ENCODE peak calls at places on chromosomes 2 and 18, in four cellular contexts. O, C, N and D are unnamed samples.

GRCh38 chr2:147910990-147911473 is 66.2 kb downstream of the ACVR2A start:
- DNase-seq in N (peak), O (peak), C (peak), D (no peak)

GRCh38 chr2:173755798-173756197 is 209.4 kb downstream of the SP3 start:
- DNase-seq in N (no peak), O (no peak), C (no peak), D (no peak)

GRCh38 chr2:190343170-190343499 is 254 bp upstream of the INPP1 start:
- DNase-seq in N (no peak), C (no peak), O (no peak), D (no peak)

GRCh38 chr18:48590678-48591077 is 51.8 kb downstream of the CTIF start:
- DNase-seq in O (no peak), N (no peak), C (no peak), D (no peak)

GRCh38 chr18:79882522-79883241 is 68.8 kb downstream of the SLC66A2 start:
- DNase-seq in C (no peak), N (no peak), O (no peak), D (peak)

GRCh38 chr2:150517951-150518680 is 30.6 kb upstream of the RND3 start:
- DNase-seq in N (no peak), O (no peak), C (no peak), D (no peak)

GRCh38 chr2:235116885-235117492 is 165.2 kb downstream of the SH3BP4 start:
- DNase-seq in O (no peak), N (no peak), C (no peak), D (no peak)

GRCh38 chr2:161913865-161914264 is 160.2 kb downstream of the DPP4 start:
- DNase-seq in C (no peak), N (no peak), O (no peak), D (no peak)

GRCh38 chr2:121155502-121156056 is 129.4 kb downstream of the TFCP2L1 start:
- DNase-seq in O (no peak), N (no peak), C (peak), D (no peak)

GRCh38 chr2:99656938-99657337 is 167.1 kb upstream of the REV1 start:
- DNase-seq in C (no peak), N (no peak), O (no peak), D (peak)

GRCh38 chr18:31973929-31974546 is 31.1 kb upstream of the TRAPPC8 start:
- DNase-seq in C (no peak), O (no peak), N (no peak), D (no peak)

GRCh38 chr2:204678031-204678430 is 132.8 kb downstream of the PARD3B start:
- DNase-seq in O (no peak), N (no peak), C (no peak), D (no peak)

GRCh38 chr2:70003093-70003830 is 41.8 kb upstream of the ASPRV1 start:
- DNase-seq in N (no peak), O (no peak), C (no peak), D (peak)

GRCh38 chr2:120293991-120294329 is 41.3 kb downstream of the RALB start:
- DNase-seq in N (peak), C (no peak), O (no peak), D (no peak)

GRCh38 chr2:67666386-67667053 is 269.4 kb downstream of the ETAA1 start:
- DNase-seq in O (no peak), C (no peak), N (no peak), D (no peak)

GRCh38 chr2:111715987-111716900 is 167.7 kb downstream of the ANAPC1 start:
- DNase-seq in C (no peak), N (no peak), O (no peak), D (no peak)

GRCh38 chr2:85409719-85410583 is at the start of gene CAPG:
- DNase-seq in O (no peak), N (no peak), C (peak), D (no peak)

GRCh38 chr2:226618544-226618874 is 181.1 kb downstream of the IRS1 start:
- DNase-seq in N (no peak), O (no peak), C (no peak), D (no peak)

GRCh38 chr2:210421916-210422315 is 54.6 kb downstream of the LANCL1 start:
- DNase-seq in C (no peak), N (no peak), O (no peak), D (no peak)

GRCh38 chr18:43122955-43123354 is 7.5 kb upstream of the RIT2 start:
- DNase-seq in N (no peak), C (no peak), O (no peak), D (no peak)

GRCh38 chr2:127389778-127390435 is 2.1 kb upstream of the MAP3K2 start:
- DNase-seq in C (no peak), O (no peak), N (no peak), D (peak)

GRCh38 chr18:76252880-76253279 is 242.2 kb downstream of the ZNF516 start:
- DNase-seq in N (no peak), C (no peak), O (no peak), D (no peak)

GRCh38 chr2:162821176-162821575 is 17.4 kb downstream of the KCNH7 start:
- DNase-seq in C (no peak), O (no peak), N (no peak), D (no peak)

GRCh38 chr2:75475049-75475448 is 85.7 kb downstream of the EVA1A start:
- DNase-seq in N (no peak), C (no peak), O (no peak), D (no peak)

GRCh38 chr2:159684796-159685195 is 27.5 kb upstream of the MARCHF7 start:
- DNase-seq in N (no peak), O (no peak), C (no peak), D (no peak)

GRCh38 chr18:41744664-41745063 is 210.4 kb upstream of the PIK3C3 start:
- DNase-seq in C (no peak), N (no peak), O (no peak), D (no peak)

GRCh38 chr18:35905436-35905835 is 67.0 kb upstream of the RMP24 start:
- DNase-seq in N (no peak), C (peak), O (no peak), D (peak)

GRCh38 chr18:67730884-67731283 is 214.4 kb upstream of the DSEL start:
- DNase-seq in N (no peak), O (no peak), C (no peak), D (no peak)

GRCh38 chr2:204890680-204891079 is 345.4 kb downstream of the PARD3B start:
- DNase-seq in N (no peak), C (no peak), O (no peak), D (no peak)

GRCh38 chr2:148716378-148716777 is 71.8 kb downstream of the EPC2 start:
- DNase-seq in N (no peak), O (no peak), C (no peak), D (no peak)

GRCh38 chr18:57918601-57919000 is 115.5 kb upstream of the ATP8B1 start:
- DNase-seq in O (no peak), C (no peak), N (no peak), D (no peak)

GRCh38 chr2:241514545-241514944 is 6.2 kb upstream of the STK25 start:
- DNase-seq in O (no peak), C (no peak), N (no peak), D (no peak)

GRCh38 chr2:236848467-236848866 is 237.2 kb upstream of the COPS8 start:
- DNase-seq in O (no peak), N (no peak), C (no peak), D (no peak)

GRCh38 chr2:226581004-226581403 is 218.6 kb downstream of the IRS1 start:
- DNase-seq in C (no peak), N (no peak), O (no peak), D (no peak)

GRCh38 chr18:23138470-23138869 is 3.2 kb downstream of the CABLES1 start:
- DNase-seq in C (peak), O (no peak), N (peak), D (no peak)

GRCh38 chr18:32040936-32041335 is 22.3 kb downstream of the RNF125 start:
- DNase-seq in N (no peak), C (no peak), O (no peak), D (no peak)

GRCh38 chr2:206260427-206261012 is 13.9 kb upstream of the ZDBF2 start:
- DNase-seq in N (no peak), O (no peak), C (no peak), D (no peak)

GRCh38 chr2:61470965-61471904 is at the start of gene USP34:
- DNase-seq in N (peak), C (peak), O (peak), D (peak)

DNA sequence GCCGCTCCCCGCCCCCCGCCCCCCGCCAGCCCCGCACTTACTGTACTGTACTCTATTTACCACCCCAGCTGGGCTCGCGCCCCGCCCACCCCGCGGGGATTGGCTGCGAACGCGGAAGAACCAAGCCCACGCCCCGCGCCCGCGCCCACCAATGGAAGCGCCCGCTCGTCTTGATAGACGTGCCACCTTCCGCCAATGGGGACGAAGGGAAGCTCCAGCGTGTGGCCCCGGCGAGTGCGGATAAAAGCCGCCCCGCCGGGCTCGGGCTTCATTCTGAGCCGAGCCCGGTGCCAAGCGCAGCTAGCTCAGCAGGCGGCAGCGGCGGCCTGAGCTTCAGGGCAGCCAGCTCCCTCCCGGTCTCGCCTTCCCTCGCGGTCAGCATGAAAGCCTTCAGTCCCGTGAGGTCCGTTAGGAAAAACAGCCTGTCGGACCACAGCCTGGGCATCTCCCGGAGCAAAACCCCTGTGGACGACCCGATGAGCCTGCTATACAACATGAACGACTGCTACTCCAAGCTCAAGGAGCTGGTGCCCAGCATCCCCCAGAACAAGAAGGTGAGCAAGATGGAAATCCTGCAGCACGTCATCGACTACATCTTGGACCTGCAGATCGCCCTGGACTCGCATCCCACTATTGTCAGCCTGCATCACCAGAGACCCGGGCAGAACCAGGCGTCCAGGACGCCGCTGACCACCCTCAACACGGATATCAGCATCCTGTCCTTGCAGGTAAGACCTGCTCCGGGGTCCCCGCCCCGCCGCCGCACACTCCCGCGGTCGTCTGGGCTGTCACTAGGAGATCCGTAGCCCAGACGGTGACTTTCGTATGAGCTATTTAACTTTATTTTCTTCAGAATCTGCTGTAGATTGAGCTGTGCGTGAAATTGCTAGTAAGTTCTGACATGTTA is at the start of gene ID2:
- DNase-seq in N (peak), C (peak), O (peak), D (peak)
- TF ChIP-seq CTCF in N (no peak), C (no peak), O (no peak), D (no peak)

GRCh38 chr2:10750610-10751009 is 29.2 kb downstream of the ATP6V1C2 start:
- DNase-seq in C (no peak), O (no peak), N (no peak), D (no peak)
- TF ChIP-seq CTCF in C (no peak), O (no peak), N (no peak), D (no peak)

GRCh38 chr2:188291617-188292445 is at the start of gene GULP1:
- DNase-seq in C (peak), N (peak), O (peak), D (peak)
- TF ChIP-seq CTCF in C (no peak), N (peak), O (peak), D (peak)

GRCh38 chr18:26471027-26471426 is 77.3 kb downstream of the KCTD1 start:
- DNase-seq in O (no peak), N (no peak), C (no peak), D (peak)

GRCh38 chr18:26470011-26470637 is 78.2 kb downstream of the KCTD1 start:
- DNase-seq in C (no peak), N (no peak), O (no peak), D (no peak)

GRCh38 chr18:26471826-26472225 is 76.5 kb downstream of the KCTD1 start:
- DNase-seq in C (no peak), O (no peak), N (no peak), D (no peak)

GRCh38 chr18:26466026-26466425 is 82.3 kb downstream of the KCTD1 start:
- DNase-seq in O (no peak), N (no peak), C (no peak), D (no peak)

GRCh38 chr18:26468931-26469340 is 79.4 kb downstream of the KCTD1 start:
- DNase-seq in O (peak), N (no peak), C (no peak), D (no peak)
- TF ChIP-seq CTCF in O (peak), N (peak), C (no peak), D (peak)

GRCh38 chr2:232293191-232293590 is 85.4 kb upstream of the ALPP start:
- DNase-seq in N (no peak), O (no peak), C (no peak), D (no peak)

GRCh38 chr2:232288489-232288888 is 90.1 kb upstream of the ALPP start:
- DNase-seq in N (no peak), O (no peak), C (no peak), D (no peak)

GRCh38 chr2:232291343-232291742 is 87.2 kb upstream of the ALPP start:
- DNase-seq in N (no peak), O (no peak), C (no peak), D (no peak)

GRCh38 chr2:232295971-232296370 is 82.6 kb upstream of the ALPP start:
- DNase-seq in O (no peak), C (no peak), N (no peak), D (no peak)

DNA sequence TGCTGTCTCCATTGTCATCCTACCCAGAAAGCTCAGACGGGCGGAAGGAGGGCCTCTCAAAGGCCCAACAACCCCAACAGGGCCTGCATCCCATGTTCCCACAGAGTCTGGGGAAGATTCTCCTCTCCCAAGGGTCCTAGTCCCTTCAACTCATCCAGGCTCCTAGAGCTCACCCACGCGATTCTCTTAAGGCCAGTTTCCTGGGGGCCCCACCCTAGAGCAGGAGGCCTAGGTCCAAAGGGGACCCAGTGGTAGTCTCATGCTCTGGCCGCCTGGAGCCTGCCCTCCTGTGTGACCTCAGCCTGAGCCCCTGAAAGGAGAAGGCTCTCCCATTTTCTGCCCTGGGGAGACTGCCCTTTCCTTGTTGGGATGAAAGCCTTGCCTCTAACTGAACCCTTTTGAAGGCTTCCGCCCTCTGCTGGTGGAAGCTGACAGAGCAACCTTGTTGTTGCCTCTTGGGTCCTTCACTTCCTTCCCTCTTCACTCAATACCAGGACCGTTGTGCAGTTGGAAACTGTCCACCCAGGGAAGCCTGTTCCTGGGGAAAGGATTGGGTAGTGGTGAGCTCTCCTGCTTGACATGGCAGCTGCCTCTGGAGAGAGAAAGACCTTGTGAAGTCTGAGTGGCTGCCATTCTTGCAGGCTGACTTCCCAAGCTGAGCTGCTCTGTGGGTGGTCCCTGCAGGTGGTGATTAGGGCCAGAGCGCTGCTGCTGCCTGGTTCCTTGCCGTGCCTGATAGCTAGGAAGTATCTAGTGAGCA is 86.0 kb upstream of the ALPP start:
- DNase-seq in C (peak), N (peak), O (peak), D (no peak)
- TF ChIP-seq CTCF in C (peak), N (peak), O (peak), D (peak)